ENCODE peak calls at places on chromosome X, in nine cellular contexts. A is RWPE1; C is putamen; X is Calu3; O is stimulated activated CD8-positive, alpha-beta memory T cell treated with anti-CD3 and anti-CD28 coated beads, Interleukin-15, amount 100 ng/mL, for 4 hours; B is EL; Z is NCI-H1436; J is IMR-90; F is C1 segment of cervical spinal cord. I is an unnamed sample.

GRCh38 chrX:120755066-120755846 is 120.4 kb downstream of the CT47B1 start:
- DNase-seq in A (no peak), X (no peak), B (no peak), O (no peak), Z (no peak), F (no peak), C (no peak), J (no peak), I (no peak)

GRCh38 chrX:17549005-17549685 is 174.1 kb downstream of the NHS start:
- DNase-seq in J (no peak), A (no peak), X (no peak), F (no peak), C (no peak), O (no peak), Z (no peak), B (no peak), I (no peak)

GRCh38 chrX:39931554-39932282 is 166.0 kb downstream of the BCOR start:
- DNase-seq in J (no peak), O (no peak), Z (no peak), F (no peak), B (no peak), C (no peak), X (no peak), A (no peak), I (no peak)

GRCh38 chrX:114906978-114907510 is 110.4 kb downstream of the IL13RA2 start:
- DNase-seq in Z (no peak), B (no peak), A (no peak), X (no peak), J (no peak), F (no peak), C (no peak), O (no peak), I (no peak)

GRCh38 chrX:48498374-48498809 is 10.4 kb upstream of the PORCN start:
- DNase-seq in Z (no peak), C (no peak), O (no peak), X (peak), B (peak), F (no peak), A (no peak), J (peak), I (no peak)

GRCh38 chrX:124347242-124347641 is 879 bp downstream of the SH2D1A start:
- DNase-seq in X (no peak), J (no peak), Z (no peak), F (no peak), O (no peak), A (no peak), C (no peak), B (no peak), I (peak)

GRCh38 chrX:30892591-30892990 is 3.5 kb upstream of the TAB3 start:
- DNase-seq in O (no peak), Z (no peak), C (no peak), X (peak), F (no peak), B (no peak), J (no peak), A (peak), I (no peak)

GRCh38 chrX:154401045-154401799 is 3.0 kb downstream of the RPL10 start:
- DNase-seq in X (no peak), B (peak), C (no peak), F (no peak), A (no peak), J (peak), O (no peak), Z (no peak), I (peak)

GRCh38 chrX:71927040-71927439 is 16.4 kb downstream of the NHSL2 start:
- DNase-seq in F (no peak), A (no peak), B (no peak), Z (no peak), O (no peak), X (no peak), J (no peak), C (no peak), I (no peak)